ENCODE peak calls at places on chromosomes 7 and 10, in seven cellular contexts. Y, J, Q, M, T, W and X are unnamed samples.

GRCh38 chr7:25820432-25821040 is 331.5 kb upstream of the NFE2L3 start:
- DNase-seq in Y (peak), J (no peak), Q (peak), M (no peak), T (peak), W (no peak), X (peak)

GRCh38 chr7:81256991-81257390 is 338.1 kb upstream of the SEMA3C start:
- DNase-seq in Y (no peak), J (no peak), Q (no peak), M (no peak), T (no peak), W (peak), X (peak)

GRCh38 chr10:132397671-132398565 is 918 bp downstream of the PWWP2B start:
- DNase-seq in Y (no peak), J (no peak), Q (peak), M (no peak), T (no peak), W (no peak), X (no peak)

GRCh38 chr10:76430330-76430729 is 998.9 kb downstream of the LRMDA start:
- DNase-seq in Y (no peak), J (no peak), Q (no peak), M (no peak), T (no peak), W (no peak), X (no peak)

GRCh38 chr7:120030871-120031270 is 242.1 kb upstream of the KCND2 start:
- DNase-seq in Y (no peak), J (no peak), Q (no peak), M (no peak), T (no peak), W (no peak), X (no peak)

GRCh38 chr10:89217057-89217990 is 10.2 kb upstream of the CH25H start:
- DNase-seq in Y (peak), J (peak), Q (peak), M (peak), T (peak), W (peak), X (no peak)

GRCh38 chr7:54880326-54880989 is 121.4 kb upstream of the SEC61G start:
- DNase-seq in Y (no peak), J (no peak), Q (no peak), M (no peak), T (no peak), W (peak), X (no peak)

GRCh38 chr10:26815500-26815899 is 45.3 kb downstream of the ABI1 start:
- DNase-seq in Y (no peak), J (no peak), Q (no peak), M (no peak), T (no peak), W (no peak), X (no peak)

GRCh38 chr7:106346167-106346677 is 61.4 kb upstream of the NAMPT start:
- DNase-seq in Y (no peak), J (no peak), Q (no peak), M (no peak), T (no peak), W (no peak), X (no peak)

GRCh38 chr7:117051808-117052207 is 98.5 kb downstream of the ST7 start:
- DNase-seq in Y (no peak), J (no peak), Q (no peak), M (no peak), T (no peak), W (no peak), X (no peak)

GRCh38 chr10:107814865-107815487 is 650.5 kb upstream of the SORCS1 start:
- DNase-seq in Y (no peak), J (peak), Q (peak), M (peak), T (no peak), W (peak), X (peak)
- TF ChIP-seq YY1 in Y (no peak), J (peak), Q (no peak), M (no peak), T (no peak), W (no peak), X (no peak)

DNA sequence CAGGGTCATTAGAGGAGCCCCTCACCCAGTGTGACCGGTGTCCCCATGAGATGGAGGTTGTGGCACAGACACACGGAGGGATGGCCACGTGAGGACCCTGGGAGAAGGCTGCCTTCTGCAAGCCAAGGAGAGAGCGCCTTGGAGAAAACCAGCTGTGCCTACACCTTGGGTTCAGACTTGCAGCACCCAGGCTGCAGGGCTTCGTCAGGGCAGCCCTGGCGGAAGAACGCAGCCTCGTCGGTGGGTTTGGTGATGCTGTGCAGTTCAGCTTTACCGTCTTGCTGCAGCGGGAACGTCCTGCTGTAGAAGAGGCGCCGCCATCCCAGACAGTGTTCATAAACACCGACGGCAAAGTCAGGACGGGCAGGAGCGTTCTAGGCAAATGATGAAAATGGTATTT is 89.3 kb downstream of the MGMT start:
- DNase-seq in Y (no peak), J (no peak), Q (no peak), M (no peak), T (no peak), W (no peak), X (no peak)
- TF ChIP-seq YY1 in Y (no peak), J (no peak), Q (no peak), M (no peak), T (no peak), W (no peak), X (no peak)

GRCh38 chr7:8058322-8058721 is 89.7 kb downstream of the GLCCI1 start:
- DNase-seq in Y (no peak), J (no peak), Q (peak), M (no peak), T (no peak), W (no peak), X (no peak)
- TF ChIP-seq YY1 in Y (no peak), J (no peak), Q (no peak), M (no peak), T (no peak), W (no peak), X (no peak)

GRCh38 chr10:123649672-123650071 is 16.5 kb upstream of the GPR26 start:
- DNase-seq in Y (no peak), J (no peak), Q (no peak), M (no peak), T (no peak), W (no peak), X (no peak)
- TF ChIP-seq YY1 in Y (no peak), J (no peak), Q (no peak), M (no peak), T (no peak), W (no peak), X (no peak)

DNA sequence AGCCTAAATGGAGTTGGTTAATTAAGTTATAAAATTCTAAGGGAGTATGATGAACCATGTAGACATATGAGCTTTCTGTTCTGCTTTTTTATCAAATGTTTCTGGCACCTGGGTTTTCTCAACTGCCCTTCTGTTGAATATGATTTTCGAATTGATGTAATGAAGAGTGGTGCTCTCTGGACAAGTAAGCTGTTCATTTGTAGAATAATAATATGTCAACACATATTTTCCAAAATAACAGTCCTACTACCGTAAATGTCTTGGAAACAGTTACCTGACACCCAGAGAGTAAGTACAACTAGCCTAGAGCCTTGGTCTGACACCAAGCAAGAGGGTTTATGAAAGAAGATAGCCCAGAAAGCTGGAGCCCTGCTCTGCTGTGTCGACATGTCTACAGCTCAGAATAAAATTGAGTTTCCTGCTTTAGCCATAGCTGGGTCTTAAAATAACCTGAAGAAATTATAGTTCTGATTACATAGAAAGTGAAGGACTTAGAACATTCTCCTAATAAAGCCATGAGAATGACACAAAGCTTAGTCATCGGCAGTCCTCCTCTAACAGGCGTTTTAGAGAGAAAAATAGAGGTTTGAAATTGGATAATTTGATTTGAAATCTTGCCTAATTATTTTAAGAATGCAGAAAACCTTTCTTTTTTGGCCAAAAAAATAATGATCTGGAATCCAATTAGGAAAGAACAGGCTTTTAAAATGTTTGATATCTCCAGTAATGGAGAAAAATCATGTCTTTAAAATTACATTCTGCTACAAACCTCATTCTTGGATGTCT is 25.1 kb downstream of the HDAC9 start:
- DNase-seq in Y (no peak), J (no peak), Q (no peak), M (no peak), T (no peak), W (no peak), X (no peak)
- TF ChIP-seq YY1 in Y (no peak), J (no peak), Q (peak), M (no peak), T (no peak), W (no peak), X (no peak)

DNA sequence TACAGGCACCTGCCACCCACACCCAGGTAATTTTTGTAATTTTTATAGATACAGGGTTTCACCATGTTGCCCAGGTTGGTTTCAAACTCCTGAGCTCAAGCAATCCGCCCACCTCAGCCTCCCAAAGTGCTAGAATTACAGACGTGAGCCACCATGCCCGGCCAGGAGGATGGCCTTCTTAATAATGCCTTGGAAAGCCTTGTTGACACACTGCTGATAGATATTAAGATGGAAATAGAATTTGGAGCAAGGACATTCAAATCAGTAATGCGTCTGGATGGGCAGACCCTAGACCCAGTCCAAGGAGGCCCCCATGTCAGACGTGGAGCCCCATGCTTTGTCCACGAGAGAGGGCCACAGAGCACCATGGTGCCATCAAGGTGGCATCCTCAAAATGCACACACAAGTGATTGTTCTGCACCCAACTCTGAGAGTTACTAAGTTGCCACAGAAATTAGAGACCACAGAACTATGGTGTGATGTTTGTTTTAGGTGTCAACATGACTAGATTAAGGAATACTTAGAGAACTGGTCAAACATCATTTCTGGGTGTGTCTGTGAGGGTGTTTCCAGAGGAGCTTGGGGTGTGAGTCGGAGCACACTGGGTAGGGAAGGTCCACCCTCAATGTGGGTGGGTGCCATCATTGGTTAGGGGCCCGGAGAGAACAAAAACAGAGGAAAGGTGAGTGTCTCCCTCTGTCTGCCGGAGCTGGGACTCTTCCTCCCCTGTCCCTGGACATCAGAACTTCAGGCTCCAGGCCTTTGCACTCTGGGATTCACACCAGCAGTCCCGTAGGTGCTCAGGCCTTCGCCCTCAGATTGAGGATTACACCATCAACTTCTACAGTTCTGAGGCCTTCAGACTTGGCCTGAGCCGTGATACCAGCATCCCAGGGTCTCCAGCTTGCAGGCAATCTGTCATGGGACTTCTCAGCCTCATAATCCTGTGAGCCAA is 34.5 kb downstream of the EBF3 start:
- DNase-seq in Y (no peak), J (no peak), Q (no peak), M (no peak), T (no peak), W (no peak), X (no peak)
- TF ChIP-seq YY1 in Y (no peak), J (no peak), Q (no peak), M (no peak), T (no peak), W (no peak), X (no peak)

GRCh38 chr10:70106958-70107791 is 25.4 kb downstream of the AIFM2 start:
- DNase-seq in Y (no peak), J (peak), Q (peak), M (peak), T (peak), W (peak), X (peak)
- TF ChIP-seq YY1 in Y (no peak), J (no peak), Q (no peak), M (peak), T (no peak), W (no peak), X (no peak)

DNA sequence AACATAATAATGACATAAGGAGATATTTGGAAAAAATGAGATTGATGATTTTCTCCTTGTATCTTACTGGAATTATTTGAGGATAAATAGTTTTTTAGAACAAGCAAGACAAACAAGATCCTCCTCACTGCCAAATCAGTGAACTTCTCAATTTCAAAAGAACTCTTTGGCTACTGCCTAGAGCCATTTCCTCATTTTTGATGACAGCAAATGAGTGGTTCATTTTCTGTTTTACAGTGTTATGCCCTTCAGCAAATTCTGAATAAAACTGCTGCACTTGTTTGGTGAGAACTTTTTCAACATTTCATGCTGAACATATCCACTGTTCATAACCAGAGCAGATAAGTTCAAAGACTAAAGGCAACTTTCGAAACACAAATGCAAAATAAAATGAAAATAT is 42.5 kb upstream of the AHR start:
- DNase-seq in Y (no peak), J (no peak), Q (no peak), M (no peak), T (no peak), W (no peak), X (no peak)
- TF ChIP-seq YY1 in Y (no peak), J (no peak), Q (no peak), M (no peak), T (no peak), W (no peak), X (no peak)

GRCh38 chr7:38410056-38410455 is 136.6 kb upstream of the TARP start:
- DNase-seq in Y (no peak), J (no peak), Q (no peak), M (no peak), T (no peak), W (no peak), X (no peak)
- TF ChIP-seq YY1 in Y (no peak), J (no peak), Q (no peak), M (no peak), T (no peak), W (no peak), X (no peak)

GRCh38 chr10:110597476-110597875 is 30.0 kb downstream of the SMC3 start:
- DNase-seq in Y (no peak), J (no peak), Q (no peak), M (no peak), T (no peak), W (no peak), X (no peak)
- TF ChIP-seq YY1 in Y (no peak), J (no peak), Q (no peak), M (no peak), T (no peak), W (no peak), X (no peak)